ENCODE peak calls at places on chromosomes 12 and 14, in ten cellular contexts. C is neural progenitor cell; B is progenitor cell of endocrine pancreas; Y is A549; O is kidney epithelial cell; L is fibroblast of the aortic adventitia; Q is T-helper 1 cell; X is GM04504; P is NCI-H1092; Z is activated naive CD4-positive, alpha-beta T cell treated with anti-CD3 and anti-CD28 coated beads, Interleukin-2, amount 50 U/mL, for 16 hours. V is an unnamed sample.

GRCh38 chr14:101499513-101499912 is 61.8 kb upstream of the DIO3 start:
- DNase-seq in B (no peak), Y (no peak), Z (no peak), X (no peak), P (no peak), Q (no peak), O (no peak), C (no peak), L (no peak), V (no peak)

GRCh38 chr14:95993768-95994592 is 45.2 kb upstream of the C14orf132 start:
- DNase-seq in Z (no peak), Y (peak; percentile 52), P (peak; percentile 40), C (peak; percentile 91), L (peak; percentile 71), O (peak; percentile 4), X (peak; percentile 21), Q (peak; percentile 26), B (peak; percentile 27), V (peak; percentile 32)

GRCh38 chr12:113040722-113041168 is 15.8 kb upstream of the DTX1 start:
- DNase-seq in O (peak; percentile 54), Z (no peak), B (no peak), L (peak; percentile 90), X (peak; percentile 26), P (no peak), C (no peak), Y (peak; percentile 82), Q (no peak), V (peak; percentile 48)

GRCh38 chr14:103611215-103611614 is 17.8 kb upstream of the KLC1 start:
- DNase-seq in B (no peak), Y (no peak), Z (no peak), Q (no peak), O (no peak), X (no peak), P (no peak), C (no peak), L (no peak), V (no peak)

GRCh38 chr12:79512068-79512467 is 178.7 kb downstream of the PAWR start:
- DNase-seq in X (no peak), Q (no peak), Y (peak; percentile 34), O (no peak), Z (no peak), P (no peak), L (no peak), B (no peak), C (peak; percentile 47), V (no peak)

GRCh38 chr12:17999174-17999801 is 90.7 kb downstream of the RERGL start:
- DNase-seq in Q (no peak), B (no peak), L (no peak), P (no peak), Y (no peak), C (no peak), O (no peak), X (no peak), Z (no peak), V (no peak)

GRCh38 chr12:30110505-30110904 is 326.8 kb upstream of the TMTC1 start:
- DNase-seq in L (no peak), Q (no peak), O (no peak), P (no peak), X (no peak), Z (no peak), C (no peak), B (no peak), Y (no peak), V (no peak)

GRCh38 chr14:105761842-105762241 is 235.5 kb downstream of the TMEM121 start:
- DNase-seq in O (no peak), L (no peak), P (no peak), Z (no peak), C (no peak), B (no peak), Q (no peak), X (no peak), Y (no peak), V (no peak)

GRCh38 chr12:102061556-102062418 is at the start of gene WASHC3:
- DNase-seq in B (peak; percentile 69), O (peak; percentile 70), P (peak; percentile 87), C (peak; percentile 96), Z (peak; percentile 96), L (peak; percentile 93), X (peak; percentile 87), Q (peak; percentile 93), Y (peak; percentile 91), V (peak; percentile 98)

GRCh38 chr12:31317471-31318397 is 8.2 kb downstream of the SINHCAF start:
- DNase-seq in B (no peak), Q (no peak), O (no peak), L (peak; percentile 28), X (no peak), Z (no peak), Y (no peak), C (peak; percentile 27), P (no peak), V (peak; percentile 37)

V was measured in ACHN.